ENCODE peak calls at places on chromosomes 3 and 15, in seven cellular contexts. P is A549, B is Panc1, F is ovary, M is body of pancreas, L is fibroblast of the aortic adventitia, O is hepatocyte. G is an unnamed sample.

GRCh38 chr3:140128217-140129137 is 193.5 kb downstream of the CLSTN2 start:
- DNase-seq in B (peak; percentile 30), M (peak; percentile 60), P (peak; percentile 10), L (peak; percentile 4), F (no peak), O (peak; percentile 46), G (peak; percentile 20)

GRCh38 chr15:99977945-99978344 is 244.7 kb upstream of the LYSMD4 start:
- DNase-seq in P (no peak), F (no peak), O (no peak), B (no peak), L (no peak), M (no peak), G (no peak)

GRCh38 chr3:10783360-10784346 is 32.4 kb upstream of the SLC6A11 start:
- DNase-seq in B (peak; percentile 18), L (peak; percentile 27), M (no peak), O (peak; percentile 41), F (no peak), P (peak; percentile 40), G (peak; percentile 30)

GRCh38 chr3:14204605-14205284 is 26.1 kb downstream of the LSM3 start:
- DNase-seq in B (no peak), M (no peak), P (no peak), O (peak; percentile 59), L (peak; percentile 96), F (no peak), G (no peak)

GRCh38 chr15:101380146-101380545 is 85.1 kb upstream of the SNRPA1 start:
- DNase-seq in O (no peak), F (no peak), M (no peak), L (no peak), P (no peak), B (no peak), G (no peak)

GRCh38 chr3:184257083-184257915 is 4.1 kb downstream of the CAMK2N2 start:
- DNase-seq in O (no peak), F (no peak), P (no peak), L (no peak), B (no peak), M (no peak), G (no peak)

GRCh38 chr3:94481499-94481898 is 418.6 kb downstream of the NSUN3 start:
- DNase-seq in P (no peak), O (no peak), L (no peak), F (no peak), M (no peak), B (no peak), G (no peak)

GRCh38 chr3:176590722-176591121 is 606.6 kb downstream of the TBL1XR1 start:
- DNase-seq in L (no peak), M (no peak), B (no peak), O (no peak), F (no peak), P (no peak), G (no peak)

GRCh38 chr15:69854521-69855171 is 243.1 kb downstream of the TLE3 start:
- DNase-seq in M (no peak), P (no peak), L (peak; percentile 61), O (peak; percentile 23), B (no peak), F (no peak), G (no peak)

GRCh38 chr3:98032881-98033280 is 2.2 kb downstream of the GABRR3 start:
- DNase-seq in P (no peak), O (no peak), M (no peak), F (no peak), B (no peak), L (no peak), G (no peak)

GRCh38 chr3:122572940-122573412 is 4.5 kb upstream of the PARP15 start:
- DNase-seq in O (peak; percentile 23), L (peak; percentile 51), F (no peak), B (no peak), M (no peak), P (no peak), G (no peak)

GRCh38 chr15:99423186-99424130 is 142.3 kb upstream of the MEF2A start:
- DNase-seq in L (no peak), F (no peak), M (no peak), P (no peak), O (no peak), B (no peak), G (no peak)

DNA sequence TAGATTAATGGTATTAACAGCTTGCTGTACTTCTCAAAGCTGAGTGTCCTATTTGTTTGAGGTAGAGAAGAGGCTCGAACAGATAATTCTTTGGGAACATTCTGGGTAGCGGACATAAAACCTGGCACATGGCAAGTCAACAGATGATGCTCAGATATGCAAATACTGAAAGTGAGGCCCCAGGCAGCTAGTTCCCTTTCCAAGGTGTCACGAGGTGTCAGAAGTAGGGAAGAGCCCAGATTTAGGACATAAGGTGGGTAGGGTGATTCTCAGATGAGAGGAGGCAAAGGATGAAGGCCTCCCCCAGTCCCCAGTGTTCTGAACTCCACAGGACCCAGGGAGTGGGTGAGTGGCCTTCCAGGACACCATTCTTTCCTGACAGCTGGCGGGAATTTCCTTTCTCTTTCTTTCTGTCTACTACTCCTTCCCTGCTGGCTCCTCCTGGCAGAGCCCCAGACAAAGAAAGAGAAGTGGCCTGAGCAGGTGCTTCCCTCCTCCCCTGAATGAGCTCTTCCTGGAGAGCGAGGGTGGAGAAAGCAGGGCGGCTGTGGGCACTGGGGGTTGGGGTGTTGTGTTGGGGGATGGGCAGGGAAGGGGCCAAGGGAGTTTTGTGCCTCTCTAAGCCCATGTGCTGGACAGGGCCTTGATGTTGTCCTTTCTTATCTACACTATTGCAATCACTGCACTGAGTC is 87.5 kb downstream of the CORO2B start:
- DNase-seq in F (no peak), P (no peak), M (no peak), B (no peak), L (no peak), O (no peak), G (no peak)
- H3K4me3 ChIP-seq in F (no peak overlapping the region), P (no peak overlapping the region), M (no peak overlapping the region), B (no peak overlapping the region), L (no peak overlapping the region), O (no peak overlapping the region), G (no peak overlapping the region)

DNA sequence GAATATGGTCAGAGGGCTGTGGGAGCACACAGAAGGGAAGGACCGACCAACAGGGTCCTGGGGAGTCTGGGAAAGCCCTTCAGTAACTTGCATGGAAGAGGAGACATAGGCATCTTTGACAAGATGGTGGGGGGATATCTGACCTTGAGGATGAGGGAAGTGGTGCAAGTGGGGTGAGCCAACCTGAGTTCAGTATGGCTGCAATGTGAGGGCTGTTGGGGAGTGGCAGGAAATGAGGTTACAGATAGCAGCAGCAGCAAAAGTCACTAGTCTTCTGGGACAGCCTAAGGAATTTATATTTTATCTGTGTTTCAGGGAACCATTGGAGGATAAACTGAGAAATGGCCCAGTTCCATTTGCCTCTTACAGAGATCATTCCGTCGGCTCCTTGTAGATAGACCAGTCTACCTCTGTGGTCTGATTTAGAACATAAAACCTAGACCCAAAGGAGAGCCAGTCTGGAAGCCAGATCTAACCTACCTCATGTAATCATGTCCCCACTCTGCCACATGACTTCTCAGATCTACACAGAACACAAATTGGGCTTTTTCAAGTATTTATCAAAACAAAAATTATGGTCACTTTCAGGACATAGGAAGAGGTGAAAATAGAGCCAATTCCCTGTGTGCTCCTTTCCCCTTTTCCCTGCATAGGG is 75.6 kb downstream of the ST6GAL1 start:
- DNase-seq in B (no peak), L (no peak), P (no peak), F (no peak), O (no peak), M (no peak), G (no peak)
- H3K4me3 ChIP-seq in B (no peak overlapping the region), L (no peak overlapping the region), P (no peak overlapping the region), F (no peak overlapping the region), O (no peak overlapping the region), M (no peak overlapping the region), G (no peak overlapping the region)

DNA sequence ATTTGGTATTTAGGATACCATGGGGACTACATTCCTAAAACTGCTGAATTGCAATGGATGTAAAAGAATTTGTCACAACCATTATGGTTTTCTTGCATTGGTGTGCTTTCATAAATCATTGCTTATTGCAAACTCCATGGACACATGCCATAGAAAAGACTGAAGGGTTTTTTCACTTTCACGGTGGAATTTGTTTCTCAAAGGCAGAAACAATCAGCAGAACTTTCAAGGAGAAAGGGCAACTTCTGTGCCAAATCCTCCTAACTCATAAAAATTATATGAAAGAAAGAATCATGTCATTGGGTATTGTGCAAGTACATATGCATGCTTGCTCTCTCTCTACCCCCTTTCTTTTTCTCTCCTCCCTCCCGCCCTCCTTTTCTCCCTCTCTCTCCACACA is 492.3 kb downstream of the TUSC7 start:
- DNase-seq in P (no peak), M (no peak), L (no peak), B (no peak), O (no peak), F (no peak), G (no peak)
- H3K4me3 ChIP-seq in P (no peak overlapping the region), M (no peak overlapping the region), L (no peak overlapping the region), B (no peak overlapping the region), O (no peak overlapping the region), F (no peak overlapping the region), G (no peak overlapping the region)

DNA sequence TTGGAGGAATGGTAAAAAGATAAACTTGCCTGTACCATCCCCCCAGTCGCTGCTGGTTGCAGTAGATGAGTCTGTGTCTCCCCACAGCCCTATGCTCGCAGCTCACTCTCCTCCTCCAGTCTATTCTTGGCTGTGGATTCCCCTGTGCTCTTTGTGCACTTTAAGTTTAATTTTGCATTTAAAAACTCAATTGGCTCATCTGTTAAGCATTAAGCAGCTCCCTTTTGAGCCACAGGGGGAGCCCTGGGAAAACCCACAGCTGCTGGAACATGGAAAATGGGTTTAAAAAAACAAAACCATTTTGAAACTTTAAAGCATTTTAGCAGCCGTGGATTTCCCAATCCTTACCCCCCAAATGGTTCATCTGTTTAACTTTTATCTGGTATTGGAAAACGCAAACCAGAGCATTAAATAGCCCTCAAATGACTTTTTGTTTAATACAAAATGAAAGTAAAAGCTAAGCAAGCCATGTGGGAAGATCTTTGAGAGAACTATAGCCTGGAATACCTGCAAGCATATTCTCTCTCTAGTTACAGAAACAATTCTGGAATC is 536.9 kb downstream of the ZIC1 start:
- DNase-seq in B (peak; percentile 42), M (peak; percentile 67), F (no peak), P (peak; percentile 47), O (peak; percentile 65), L (peak; percentile 94), G (no peak)
- H3K4me3 ChIP-seq in B (peak overlapping the region; percentile 25), M (no peak overlapping the region), F (peak overlapping the region; percentile 8), P (peak overlapping the region; percentile 16), O (no peak overlapping the region), L (peak overlapping the region; percentile 47), G (no peak overlapping the region)

DNA sequence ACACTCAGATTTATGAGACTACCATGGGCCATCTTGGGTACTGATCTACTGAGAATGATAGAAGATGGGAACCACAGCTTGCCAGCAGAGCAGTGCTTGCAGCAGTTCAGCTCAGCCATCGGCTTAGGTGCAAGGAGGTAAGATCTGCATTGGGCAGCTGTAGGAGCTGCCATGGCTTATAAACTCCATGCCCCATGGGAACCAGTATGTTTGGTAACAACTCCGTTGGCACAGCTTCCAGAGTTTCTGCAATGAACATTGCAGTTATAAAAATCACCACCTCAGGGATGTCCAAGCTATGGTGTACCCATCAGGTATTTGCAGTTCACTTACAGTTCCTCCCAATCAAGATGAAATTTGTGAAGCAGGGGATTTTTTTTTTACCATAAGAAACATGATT is 299.1 kb upstream of the ROPN1 start:
- DNase-seq in O (no peak), M (no peak), P (no peak), F (no peak), L (no peak), B (no peak), G (no peak)
- H3K4me3 ChIP-seq in O (no peak overlapping the region), M (no peak overlapping the region), P (no peak overlapping the region), F (no peak overlapping the region), L (no peak overlapping the region), B (no peak overlapping the region), G (no peak overlapping the region)

G was measured in colonic mucosa.